ENCODE peak calls at places on chromosomes 4 and X, in eight cellular contexts. H, K, M, F, Y, U, E and Q are unnamed samples. For H3K4me1, the result is how much of the 10 kb centered on the place peaks cover.

GRCh38 chr4:135277116-135277979 is 1075.8 kb upstream of the PABPC4L start:
- DNase-seq in F (no peak), M (no peak), Y (no peak), E (no peak), U (no peak), K (no peak), H (no peak), Q (no peak)

GRCh38 chr4:15988222-15988621 is 25.2 kb upstream of the FGFBP2 start:
- DNase-seq in E (no peak), H (no peak), M (no peak), U (no peak), Y (no peak), F (no peak), K (no peak), Q (no peak)

GRCh38 chr4:6085943-6086628 is 67.9 kb upstream of the C4orf50 start:
- DNase-seq in K (no peak), U (no peak), M (no peak), F (no peak), Y (no peak), H (no peak), E (peak), Q (no peak)

GRCh38 chr4:81142744-81143143 is 72.3 kb downstream of the PRKG2 start:
- DNase-seq in F (no peak), M (no peak), Y (peak), H (no peak), U (no peak), K (no peak), E (no peak), Q (no peak)

GRCh38 chr4:47746122-47746521 is 91.7 kb downstream of the CORIN start:
- DNase-seq in K (no peak), E (no peak), M (no peak), Y (no peak), U (no peak), H (no peak), F (no peak), Q (no peak)

GRCh38 chrX:16167181-16167580 is at the start of gene MAGEB17:
- DNase-seq in H (no peak), K (no peak), M (no peak), E (no peak), Y (no peak), U (no peak), F (no peak), Q (no peak)

GRCh38 chr4:7772708-7773385 is 166.8 kb downstream of the AFAP1 start:
- DNase-seq in Y (peak), F (no peak), U (no peak), M (no peak), E (peak), H (no peak), K (no peak), Q (no peak)

GRCh38 chrX:9234315-9234714 is 200.4 kb upstream of the FAM9B start:
- DNase-seq in U (no peak), H (no peak), M (no peak), Y (no peak), K (no peak), E (no peak), F (no peak), Q (no peak)

GRCh38 chr4:169295822-169296221 is 25.1 kb upstream of the SH3RF1 start:
- DNase-seq in K (no peak), M (no peak), U (no peak), Y (no peak), F (no peak), E (no peak), H (no peak), Q (no peak)

GRCh38 chrX:148333989-148334388 is 166.4 kb upstream of the AFF2 start:
- DNase-seq in H (no peak), K (no peak), E (no peak), F (no peak), Y (no peak), U (no peak), M (no peak), Q (no peak)

GRCh38 chrX:8044861-8045434 is 117.7 kb upstream of the PNPLA4 start:
- DNase-seq in K (no peak), U (no peak), H (no peak), F (no peak), Y (no peak), M (no peak), E (no peak), Q (no peak)

GRCh38 chr4:107292979-107293378 is 256.9 kb upstream of the DKK2 start:
- DNase-seq in M (no peak), Y (no peak), U (no peak), K (no peak), F (no peak), H (no peak), E (no peak), Q (no peak)

GRCh38 chr4:168797176-168797575 is 212.9 kb downstream of the CBR4 start:
- DNase-seq in M (no peak), Y (no peak), E (no peak), U (no peak), F (no peak), K (no peak), H (no peak), Q (no peak)

GRCh38 chrX:108439434-108439883 is at the start of gene COL4A5:
- DNase-seq in E (peak), F (peak), K (peak), U (peak), M (peak), Y (no peak), H (peak), Q (peak)
- TF ChIP-seq POLR2AphosphoS5 in E (no peak), F (no peak), K (no peak), U (no peak), M (no peak), Y (no peak), H (peak), Q (no peak)

DNA sequence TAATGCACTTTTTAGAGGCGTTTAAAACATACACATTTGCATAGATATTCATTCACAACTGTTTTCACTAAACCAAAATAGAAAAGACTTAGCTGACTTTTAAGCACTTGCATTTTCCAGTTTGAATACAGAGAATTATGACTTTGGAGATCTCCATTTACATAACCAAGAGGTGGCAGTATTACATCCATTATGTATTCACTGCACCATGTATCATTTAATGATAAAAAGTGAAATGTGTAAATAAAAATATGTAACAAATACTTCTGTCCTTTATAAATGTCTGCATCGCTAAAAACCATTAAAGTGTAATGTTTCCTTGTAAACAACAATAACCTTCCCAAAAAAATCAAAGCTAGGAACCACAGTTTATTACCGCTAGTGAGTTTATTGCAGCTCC is 413.2 kb downstream of the FGF13 start:
- DNase-seq in K (no peak), M (no peak), U (no peak), H (no peak), Y (no peak), F (no peak), E (no peak), Q (no peak)
- TF ChIP-seq CTCF in K (no peak), M (no peak), U (no peak), H (no peak), Y (no peak), F (no peak), E (peak), Q (no peak)

GRCh38 chr4:10098770-10099139 is 17.8 kb downstream of the WDR1 start:
- DNase-seq in H (peak), U (no peak), M (no peak), Y (no peak), F (no peak), E (no peak), K (no peak), Q (no peak)

GRCh38 chr4:10096976-10097330 is 19.6 kb downstream of the WDR1 start:
- DNase-seq in K (no peak), E (no peak), M (no peak), U (no peak), F (no peak), Y (no peak), H (no peak), Q (no peak)

GRCh38 chr4:10096201-10096975 is 20.2 kb downstream of the WDR1 start:
- DNase-seq in H (peak), E (peak), Y (no peak), K (no peak), U (peak), M (no peak), F (peak), Q (no peak)

GRCh38 chr4:10099521-10100325 is 16.9 kb downstream of the WDR1 start:
- DNase-seq in K (no peak), H (no peak), E (no peak), U (no peak), F (no peak), Y (no peak), M (no peak), Q (no peak)

DNA sequence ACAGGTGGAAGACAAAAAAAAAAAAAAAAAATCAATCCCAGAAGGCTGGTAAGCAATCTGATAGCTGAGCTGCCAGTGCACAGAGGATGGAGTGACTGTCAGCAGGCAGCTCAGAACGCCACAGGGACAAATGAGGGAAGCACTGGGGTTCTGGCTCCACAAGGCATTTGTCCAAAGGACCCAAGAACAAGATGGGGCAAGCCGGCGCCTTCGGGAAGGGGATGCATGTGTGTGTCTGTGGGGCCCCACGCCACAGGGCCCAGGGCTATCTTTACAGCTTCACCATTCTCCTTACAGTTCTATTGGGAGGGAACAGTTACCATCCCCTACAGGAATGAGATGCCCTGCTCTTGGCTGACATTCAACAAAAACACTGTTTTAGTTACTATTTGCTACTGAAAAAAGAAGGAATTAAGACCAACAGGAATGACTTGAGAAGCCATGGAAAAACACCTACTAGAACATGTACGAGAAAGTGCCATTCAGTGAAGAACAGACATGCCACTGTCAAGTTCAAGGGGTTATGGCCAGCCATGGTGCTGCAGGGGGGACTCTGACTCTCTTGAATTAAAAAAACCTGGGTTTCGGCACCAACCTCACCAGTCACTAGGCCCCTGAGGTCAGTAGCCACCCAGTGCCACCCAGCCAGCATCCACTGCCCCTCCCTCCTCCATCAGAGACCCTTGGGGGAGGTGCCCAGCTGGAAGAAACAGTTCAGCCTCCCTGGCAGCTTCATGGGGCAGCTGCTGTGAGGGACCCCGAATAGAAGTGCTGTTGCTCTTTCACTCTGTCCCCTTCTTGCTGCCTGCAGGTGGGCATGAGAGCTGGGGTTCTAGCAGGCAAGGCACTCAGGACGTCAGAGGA is 18.5 kb downstream of the WDR1 start:
- DNase-seq in Y (no peak), U (no peak), E (no peak), F (no peak), M (no peak), K (no peak), H (no peak), Q (no peak)
- H3K4me1 ChIP-seq in Y (half or more), U (half or more), E (under half), F (under half), M (under half), K (half or more), H (under half), Q (under half)

DNA sequence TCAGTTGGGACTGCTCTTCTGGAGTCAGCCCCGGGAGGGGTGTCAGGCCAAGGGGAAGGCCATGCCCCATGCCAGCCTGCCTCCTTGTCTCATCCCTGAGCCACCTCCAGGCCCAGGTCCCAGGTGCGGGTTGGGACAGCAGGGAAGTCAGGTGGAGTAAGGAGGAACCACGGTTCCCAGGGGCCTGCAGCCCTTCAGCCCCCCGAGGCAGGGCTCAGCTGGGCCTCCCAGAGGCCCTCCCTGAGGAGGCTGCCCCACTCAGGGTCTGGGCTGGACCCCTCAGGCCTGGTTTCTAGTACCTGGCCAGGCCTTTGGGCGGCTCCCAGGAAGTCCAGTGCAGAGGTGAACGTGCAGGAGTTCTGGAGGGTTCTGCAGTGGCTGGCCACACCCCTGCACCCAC is 23.4 kb upstream of the FGFR3 start:
- DNase-seq in F (no peak), Y (no peak), H (no peak), K (no peak), U (no peak), E (no peak), M (no peak), Q (no peak)
- TF ChIP-seq POLR2AphosphoS5 in F (no peak), Y (no peak), H (no peak), K (no peak), U (no peak), E (no peak), M (no peak), Q (no peak)

GRCh38 chrX:69429339-69430014 is 74.6 kb upstream of the NALF2 start:
- DNase-seq in E (no peak), Y (no peak), K (no peak), U (no peak), H (no peak), F (no peak), M (no peak), Q (no peak)

GRCh38 chrX:69424910-69425309 is 79.2 kb upstream of the NALF2 start:
- DNase-seq in M (no peak), K (no peak), F (no peak), H (no peak), Y (no peak), E (no peak), U (no peak), Q (no peak)

GRCh38 chrX:69428216-69428615 is 75.9 kb upstream of the NALF2 start:
- DNase-seq in U (no peak), H (no peak), F (no peak), K (no peak), Y (no peak), E (no peak), M (no peak), Q (no peak)

DNA sequence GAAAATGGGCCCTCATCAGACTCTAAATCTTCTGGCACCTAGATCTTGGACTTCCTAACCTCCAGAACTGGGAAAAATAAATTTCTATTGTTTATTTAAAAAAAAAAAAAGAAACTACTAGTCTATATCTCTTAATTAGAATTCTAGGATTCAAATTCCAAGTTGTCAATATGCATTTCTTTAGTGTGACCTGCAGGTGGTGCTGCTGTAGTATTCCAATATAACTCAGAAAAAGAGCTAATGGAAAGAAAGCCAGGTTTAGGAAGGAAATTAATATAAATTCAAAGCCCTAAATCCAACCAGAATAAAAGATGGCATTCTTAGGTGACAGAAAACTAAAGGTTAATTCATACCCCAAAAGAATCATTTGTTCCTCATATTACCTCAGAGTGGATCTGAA is 80.0 kb upstream of the NALF2 start:
- DNase-seq in H (peak), E (no peak), U (no peak), F (peak), Y (no peak), M (peak), K (no peak), Q (no peak)
- TF ChIP-seq CTCF in H (peak), E (no peak), U (no peak), F (peak), Y (no peak), M (peak), K (no peak), Q (no peak)

DNA sequence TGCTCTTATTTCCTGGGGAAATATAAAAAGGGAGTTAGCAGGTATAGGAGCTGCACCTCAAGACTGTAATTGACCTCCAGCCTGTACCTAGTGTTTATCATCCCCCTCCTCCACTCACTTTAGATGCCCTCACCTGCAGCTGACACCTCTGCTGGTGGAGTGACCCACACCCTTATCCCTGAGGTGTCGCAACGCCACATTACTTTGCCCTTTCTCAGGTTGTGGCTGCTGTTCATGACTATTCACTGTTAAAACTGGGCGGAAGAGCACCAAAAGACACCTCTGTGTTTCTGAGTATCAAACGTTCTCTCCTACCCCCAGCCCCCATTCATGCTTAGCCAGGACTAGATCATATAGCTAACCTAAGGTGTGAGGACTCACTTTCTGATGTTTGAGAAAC is 101.5 kb upstream of the ADAMTS3 start:
- DNase-seq in H (no peak), Y (no peak), E (no peak), F (no peak), M (no peak), U (no peak), K (no peak), Q (no peak)
- H3K4me1 ChIP-seq in H (under half), Y (under half), E (under half), F (under half), M (under half), U (under half), K (under half), Q (under half)

DNA sequence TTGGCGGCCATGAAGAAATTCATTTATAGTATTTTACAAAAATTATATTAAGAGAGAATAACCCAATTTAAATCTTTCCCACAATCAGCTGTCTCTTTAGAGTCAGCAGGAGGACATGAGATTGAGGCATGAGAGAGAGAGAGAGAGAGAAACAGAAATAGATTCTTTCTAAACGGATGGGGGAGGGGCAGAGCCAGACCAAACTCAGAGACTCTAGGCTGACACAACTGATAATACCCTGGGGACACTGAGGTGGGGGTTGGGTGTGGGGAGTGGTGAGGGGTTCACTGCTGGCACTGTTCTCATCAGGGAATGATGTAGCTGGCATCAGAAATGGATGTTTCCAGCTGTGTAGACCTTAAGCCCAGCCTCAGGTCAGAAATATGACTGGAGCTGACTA is 20.5 kb upstream of the HOPX start:
- DNase-seq in M (no peak), Y (no peak), E (no peak), K (no peak), H (no peak), U (no peak), F (no peak), Q (no peak)
- TF ChIP-seq POLR2AphosphoS5 in M (no peak), Y (no peak), E (no peak), K (no peak), H (no peak), U (no peak), F (no peak), Q (no peak)

DNA sequence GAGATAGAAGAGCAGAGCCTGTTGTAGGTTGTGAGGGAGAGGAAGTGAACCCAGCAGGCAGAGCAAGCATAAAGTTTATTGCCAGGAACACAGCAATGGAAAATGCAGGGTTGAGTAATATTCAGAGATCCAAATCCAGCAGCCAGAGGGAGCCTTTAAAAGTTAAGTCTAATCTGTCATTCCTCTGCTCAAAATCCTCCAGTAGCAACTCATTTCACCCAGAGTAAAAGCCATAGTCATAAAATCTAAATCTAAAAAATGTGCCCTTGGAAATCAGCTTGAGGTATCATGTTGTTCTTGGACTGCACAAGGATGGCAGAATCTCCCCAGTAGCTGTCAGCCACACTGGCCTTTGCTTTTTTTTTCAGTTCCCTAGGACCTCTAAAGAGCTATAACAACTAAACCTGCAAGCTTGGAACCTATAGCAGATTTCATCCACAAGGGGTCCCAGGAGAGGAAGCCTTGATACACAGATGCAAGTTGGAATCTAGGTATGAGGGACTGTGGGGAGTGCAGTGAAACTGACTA is 62.9 kb upstream of the FRAS1 start:
- DNase-seq in M (peak), F (peak), Y (no peak), E (no peak), U (no peak), H (peak), K (no peak), Q (no peak)
- TF ChIP-seq CTCF in M (peak), F (peak), Y (peak), E (peak), U (no peak), H (no peak), K (no peak), Q (peak)

DNA sequence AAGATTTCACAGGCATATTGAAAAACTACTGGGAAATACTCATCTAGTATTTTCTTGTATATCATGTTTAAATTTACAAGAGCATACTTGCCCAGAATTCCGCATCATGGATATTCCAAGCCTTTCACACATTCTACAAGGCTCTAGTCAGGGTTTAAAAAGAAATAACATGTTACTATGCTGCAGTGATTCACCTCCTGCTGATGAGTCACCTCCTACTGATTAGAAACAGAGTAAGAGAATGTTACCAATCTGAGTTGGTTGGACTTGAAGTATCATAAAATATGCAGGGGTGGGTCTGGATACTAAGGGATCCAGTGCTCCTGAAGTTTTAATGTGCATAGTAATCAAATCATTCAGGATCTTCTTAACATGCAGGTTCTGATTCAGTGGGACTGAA is 192.0 kb upstream of the ANK2 start:
- DNase-seq in U (no peak), F (no peak), E (no peak), Y (no peak), M (no peak), K (no peak), H (peak), Q (no peak)
- H3K4me1 ChIP-seq in U (under half), F (under half), E (under half), Y (under half), M (half or more), K (under half), H (under half), Q (under half)